ENCODE peak calls at places on chromosomes 6 and 20, in six cellular contexts. Z, P, K, D, T and B are unnamed samples.

GRCh38 chr6:33330736-33331135 is 13.2 kb upstream of the ZBTB22 start:
- DNase-seq in P (no peak), D (no peak), Z (no peak), T (no peak), K (no peak), B (no peak)

GRCh38 chr20:23613676-23614075 is 8.0 kb upstream of the CST9 start:
- DNase-seq in P (no peak), Z (no peak), K (no peak), D (no peak), T (no peak), B (no peak)

GRCh38 chr6:41938590-41938989 is 3.0 kb downstream of the CCND3 start:
- DNase-seq in K (no peak), P (no peak), D (no peak), Z (no peak), T (no peak), B (no peak)

GRCh38 chr6:156617376-156617775 is 159.8 kb upstream of the ARID1B start:
- DNase-seq in P (no peak), D (no peak), Z (no peak), K (no peak), T (no peak), B (no peak)

GRCh38 chr6:5968817-5969726 is 37.7 kb downstream of the NRN1 start:
- DNase-seq in D (peak), K (no peak), T (no peak), Z (no peak), P (no peak), B (no peak)

GRCh38 chr6:161890959-161891358 is 617.1 kb upstream of the AGPAT4 start:
- DNase-seq in K (no peak), Z (no peak), P (no peak), T (no peak), D (no peak), B (no peak)

GRCh38 chr6:40845588-40845987 is 193.4 kb downstream of the UNC5CL start:
- DNase-seq in P (peak), D (no peak), T (no peak), K (no peak), Z (no peak), B (no peak)

GRCh38 chr6:33854572-33855030 is 50.8 kb upstream of the MLN start:
- DNase-seq in Z (no peak), K (no peak), P (no peak), T (no peak), D (no peak), B (no peak)

GRCh38 chr6:25627001-25627400 is 25.0 kb upstream of the SCGN start:
- DNase-seq in P (no peak), D (no peak), T (no peak), Z (no peak), K (no peak), B (no peak)

GRCh38 chr6:72784581-72784980 is 162.7 kb downstream of the KCNQ5 start:
- DNase-seq in D (no peak), P (no peak), K (no peak), T (no peak), Z (no peak), B (no peak)

GRCh38 chr6:131000544-131000943 is 62.5 kb downstream of the EPB41L2 start:
- DNase-seq in T (no peak), Z (no peak), P (no peak), D (no peak), K (no peak), B (no peak)

GRCh38 chr20:61937963-61938838 is 127.5 kb downstream of the TAF4 start:
- DNase-seq in Z (peak), T (no peak), D (no peak), K (no peak), P (no peak), B (no peak)

GRCh38 chr20:19815553-19815991 is 57.5 kb downstream of the RIN2 start:
- DNase-seq in Z (no peak), T (no peak), P (no peak), D (peak), K (no peak), B (no peak)

GRCh38 chr6:108896111-108896661 is 48.0 kb downstream of the ARMC2 start:
- DNase-seq in K (no peak), Z (no peak), D (no peak), P (no peak), T (no peak), B (no peak)

GRCh38 chr6:3088446-3088845 is 20.2 kb downstream of the RIPK1 start:
- DNase-seq in K (no peak), Z (no peak), P (no peak), D (no peak), T (no peak), B (no peak)

GRCh38 chr6:36702656-36703055 is 5.0 kb downstream of the RAB44 start:
- DNase-seq in T (no peak), P (no peak), Z (no peak), K (no peak), D (no peak), B (no peak)

GRCh38 chr20:41078329-41078728 is 49.7 kb downstream of the TOP1 start:
- DNase-seq in P (no peak), Z (no peak), K (no peak), T (no peak), D (no peak), B (no peak)

GRCh38 chr20:45611054-45611453 is 18.5 kb upstream of the WFDC10A start:
- DNase-seq in D (no peak), P (no peak), K (no peak), T (peak), Z (no peak), B (no peak)

GRCh38 chr6:38021571-38021970 is 202.0 kb downstream of the ZFAND3 start:
- DNase-seq in T (no peak), K (no peak), Z (no peak), D (no peak), P (no peak), B (no peak)

GRCh38 chr6:81169166-81169565 is 583.3 kb downstream of the TENT5A start:
- DNase-seq in Z (no peak), T (no peak), K (no peak), D (no peak), P (no peak), B (no peak)

GRCh38 chr6:119350202-119351004 is 842 bp upstream of the MAN1A1 start:
- DNase-seq in Z (peak), K (no peak), D (no peak), P (peak), T (peak), B (no peak)

GRCh38 chr20:33983371-33983770 is 10.3 kb upstream of the RALY start:
- DNase-seq in Z (no peak), K (no peak), D (no peak), P (no peak), T (no peak), B (no peak)